ENCODE peak calls at places on chromosome 1, in nine cellular contexts. B is lower leg skin, V is A549, P is body of pancreas, I is tibial nerve, Y is stomach, M is ovary, H is IMR-90, G is prostate gland. U is an unnamed sample.

GRCh38 chr1:30756545-30757195 is 904 bp downstream of the LAPTM5 start:
- DNase-seq in B (peak; percentile 74), V (peak; percentile 28), P (peak; percentile 83), I (no peak), Y (peak; percentile 58), M (no peak), H (peak; percentile 82), G (no peak), U (peak; percentile 92)

GRCh38 chr1:151787689-151788088 is 2.6 kb downstream of the TDRKH start:
- DNase-seq in B (no peak), V (no peak), P (no peak), I (no peak), Y (no peak), M (no peak), H (no peak), G (no peak), U (no peak)

GRCh38 chr1:181114574-181115366 is 26.3 kb downstream of the IER5 start:
- DNase-seq in B (no peak), V (no peak), P (no peak), I (no peak), Y (no peak), M (no peak), H (no peak), G (no peak), U (no peak)

GRCh38 chr1:18234790-18235242 is 127.2 kb downstream of the IGSF21 start:
- DNase-seq in B (peak; percentile 17), V (peak; percentile 63), P (peak; percentile 32), I (no peak), Y (peak; percentile 36), M (no peak), H (peak; percentile 3), G (peak; percentile 19), U (peak; percentile 61)

GRCh38 chr1:31505884-31506497 is 70.3 kb upstream of the TINAGL1 start:
- DNase-seq in B (no peak), V (no peak), P (no peak), I (no peak), Y (no peak), M (no peak), H (peak; percentile 84), G (no peak), U (no peak)

GRCh38 chr1:171817511-171818265 is 23.6 kb upstream of the DNM3 start:
- DNase-seq in B (peak; percentile 75), V (peak; percentile 82), P (peak; percentile 22), I (no peak), Y (no peak), M (no peak), H (peak; percentile 76), G (no peak), U (peak; percentile 65)

GRCh38 chr1:31593136-31593665 is 16.9 kb downstream of the TINAGL1 start:
- DNase-seq in B (no peak), V (no peak), P (no peak), I (no peak), Y (no peak), M (no peak), H (no peak), G (no peak), U (no peak)

GRCh38 chr1:51686450-51686849 is 69.6 kb downstream of the OSBPL9 start:
- DNase-seq in B (no peak), V (no peak), P (no peak), I (no peak), Y (no peak), M (no peak), H (peak; percentile 78), G (no peak), U (no peak)

DNA sequence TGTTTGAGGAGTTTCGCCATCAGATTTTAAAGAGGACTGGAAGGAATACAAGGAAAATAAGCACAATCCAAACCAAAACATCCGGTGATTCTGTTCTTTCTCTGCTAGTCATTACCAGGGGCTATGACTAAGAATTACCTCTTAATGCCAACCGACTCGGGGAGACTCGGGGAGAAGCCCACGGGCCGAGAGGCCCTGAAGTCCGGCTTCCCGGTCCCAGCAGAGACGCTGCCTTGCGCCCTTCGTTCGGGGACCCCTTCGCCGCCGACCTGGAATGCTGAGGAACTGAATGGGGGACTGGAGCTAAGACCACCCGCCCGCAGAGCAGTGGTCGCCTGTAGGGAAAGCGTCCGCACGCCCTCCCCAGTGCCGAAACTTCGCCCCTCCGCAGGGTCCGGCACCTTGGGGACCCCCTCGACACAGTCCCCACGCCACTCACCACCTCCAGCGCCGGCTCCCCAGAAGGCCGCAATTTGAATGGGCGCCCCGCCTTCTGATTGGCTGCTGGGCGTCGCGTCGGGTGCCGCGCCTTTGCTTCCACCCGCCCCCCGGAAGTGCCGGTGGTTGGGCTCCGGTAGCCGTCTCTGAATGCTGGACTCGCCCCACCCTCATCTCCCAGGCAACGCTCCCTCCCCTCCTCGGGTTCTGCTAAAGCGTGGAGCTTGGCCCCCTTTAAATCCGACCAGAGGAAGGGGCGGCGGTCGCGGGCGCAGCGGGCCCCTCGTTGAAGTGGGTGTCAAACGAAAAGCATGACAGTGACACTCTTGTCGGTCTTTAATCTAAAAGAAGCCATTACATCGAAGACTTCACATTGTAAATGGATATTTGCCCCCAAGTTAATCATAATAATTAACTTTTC is at the start of gene KIF14:
- DNase-seq in B (peak; percentile 92), V (peak; percentile 93), P (peak; percentile 94), I (peak; percentile 74), Y (peak; percentile 92), M (peak; percentile 92), H (peak; percentile 82), G (peak; percentile 88), U (peak; percentile 96)
- TF ChIP-seq POLR2A in B (no peak), V (no peak), P (no peak), I (no peak), Y (no peak), M (no peak), H (peak; percentile 80), G (no peak), U (peak; percentile 48)

GRCh38 chr1:91529856-91530255 is 29.2 kb downstream of the CDC7 start:
- DNase-seq in B (no peak), V (peak; percentile 44), P (no peak), I (no peak), Y (no peak), M (no peak), H (peak; percentile 73), G (no peak), U (no peak)

GRCh38 chr1:91533625-91534024 is 33.0 kb downstream of the CDC7 start:
- DNase-seq in B (no peak), V (no peak), P (no peak), I (no peak), Y (no peak), M (no peak), H (no peak), G (no peak), U (no peak)

GRCh38 chr1:91523462-91523861 is 22.8 kb downstream of the CDC7 start:
- DNase-seq in B (no peak), V (peak; percentile 28), P (no peak), I (no peak), Y (no peak), M (no peak), H (peak; percentile 26), G (no peak), U (no peak)

GRCh38 chr1:91526496-91526895 is 25.8 kb downstream of the CDC7 start:
- DNase-seq in B (no peak), V (no peak), P (no peak), I (no peak), Y (no peak), M (no peak), H (peak; percentile 94), G (no peak), U (no peak)

GRCh38 chr1:91527781-91528180 is 27.1 kb downstream of the CDC7 start:
- DNase-seq in B (no peak), V (no peak), P (no peak), I (no peak), Y (no peak), M (no peak), H (no peak), G (no peak), U (no peak)
- TF ChIP-seq POLR2A in B (no peak), V (no peak), P (no peak), I (no peak), Y (no peak), M (no peak), H (no peak), G (no peak), U (no peak)

DNA sequence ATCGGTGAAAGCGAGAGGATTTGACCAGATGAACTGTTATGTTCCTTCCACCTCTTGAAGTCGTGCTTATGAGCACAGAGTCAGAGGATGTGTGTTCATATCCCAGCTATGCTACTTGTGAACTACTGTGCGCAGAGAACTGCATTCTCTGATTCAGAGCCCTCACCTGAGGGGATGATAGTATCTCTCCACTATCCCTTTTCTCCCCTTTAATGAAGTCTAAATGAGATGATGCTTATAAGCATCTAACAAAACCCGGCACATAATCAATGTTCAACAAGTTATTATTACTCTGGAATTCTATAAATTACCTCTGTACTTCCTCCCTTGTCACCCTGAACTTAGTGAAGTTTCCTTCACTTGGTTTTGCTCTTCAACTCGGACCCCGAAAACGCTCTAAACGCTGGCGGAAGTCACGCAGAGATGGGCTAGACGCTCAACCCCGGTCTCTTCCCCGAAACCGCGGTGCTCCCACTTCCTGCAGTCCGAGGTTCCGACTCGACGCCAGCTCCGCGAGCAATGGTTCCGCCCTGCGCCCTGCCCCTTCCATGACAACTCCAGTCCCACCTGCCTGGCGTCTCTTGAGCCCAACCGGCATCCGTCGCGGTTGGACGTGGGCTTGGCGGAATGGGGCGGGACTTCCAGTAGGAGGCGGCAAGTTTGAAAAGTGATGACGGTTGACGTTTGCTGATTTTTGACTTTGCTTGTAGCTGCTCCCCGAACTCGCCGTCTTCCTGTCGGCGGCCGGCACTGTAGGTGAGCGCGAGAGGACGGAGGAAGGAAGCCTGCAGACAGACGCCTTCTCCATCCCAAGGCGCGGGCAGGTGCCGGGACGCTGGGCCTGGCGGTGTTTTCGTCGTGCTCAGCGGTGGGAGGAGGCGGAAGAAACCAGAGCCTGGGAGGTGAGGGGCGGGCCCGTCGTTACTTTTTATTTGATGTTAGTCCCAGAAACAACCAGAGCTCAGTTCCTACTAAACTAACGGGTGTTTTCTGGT is at the start of gene NUF2:
- DNase-seq in B (peak; percentile 97), V (peak; percentile 99), P (peak; percentile 98), I (peak; percentile 94), Y (peak; percentile 97), M (peak; percentile 98), H (peak; percentile 99), G (peak; percentile 96), U (peak; percentile 69)
- TF ChIP-seq POLR2A in B (no peak), V (peak; percentile 85), P (peak; percentile 78), I (peak; percentile 47), Y (no peak), M (peak; percentile 56), H (peak; percentile 83), G (peak; percentile 37), U (peak; percentile 60)

GRCh38 chr1:94924967-94925366 is 1.9 kb downstream of the CNN3 start:
- DNase-seq in B (no peak), V (no peak), P (peak; percentile 49), I (no peak), Y (no peak), M (no peak), H (peak; percentile 44), G (no peak), U (no peak)

GRCh38 chr1:94926365-94926914 is 470 bp downstream of the CNN3 start:
- DNase-seq in B (peak; percentile 26), V (peak; percentile 45), P (peak; percentile 40), I (peak; percentile 25), Y (peak; percentile 50), M (peak; percentile 86), H (peak; percentile 53), G (peak; percentile 52), U (no peak)

GRCh38 chr1:94927405-94928175 is 680 bp upstream of the CNN3 start:
- DNase-seq in B (peak; percentile 29), V (peak; percentile 27), P (peak; percentile 50), I (no peak), Y (no peak), M (no peak), H (peak; percentile 67), G (peak; percentile 25), U (no peak)

GRCh38 chr1:94926915-94927404 is at the start of gene CNN3:
- DNase-seq in B (peak; percentile 82), V (peak; percentile 87), P (peak; percentile 91), I (peak; percentile 84), Y (peak; percentile 92), M (peak; percentile 97), H (peak; percentile 92), G (peak; percentile 94), U (peak; percentile 83)

GRCh38 chr1:94925561-94926364 is 1.1 kb downstream of the CNN3 start:
- DNase-seq in B (peak; percentile 42), V (peak; percentile 48), P (peak; percentile 77), I (peak; percentile 76), Y (peak; percentile 52), M (peak; percentile 80), H (peak; percentile 87), G (peak; percentile 74), U (peak; percentile 69)
- TF ChIP-seq POLR2A in B (no peak), V (no peak), P (peak; percentile 88), I (peak; percentile 83), Y (no peak), M (peak; percentile 50), H (peak; percentile 72), G (peak; percentile 72), U (peak; percentile 56)

U was measured in H54.